ENCODE peak calls at places on chromosomes 13 and 19, in eight cellular contexts. C, J, N, U, H, X, B and K are unnamed samples.

GRCh38 chr13:97256343-97256783 is 34.2 kb downstream of the MBNL2 start:
- DNase-seq in C (no peak), J (no peak), N (no peak), U (no peak), H (no peak), X (peak; percentile 83), B (no peak), K (no peak)

GRCh38 chr13:53683608-53684007 is 655.0 kb downstream of the OLFM4 start:
- DNase-seq in C (no peak), J (no peak), N (no peak), U (no peak), H (no peak), X (no peak), B (no peak), K (no peak)

GRCh38 chr19:18373892-18374629 is 11.9 kb upstream of the GDF15 start:
- DNase-seq in C (peak; percentile 37), J (peak; percentile 94), N (peak; percentile 52), U (peak; percentile 95), H (no peak), X (peak; percentile 90), B (peak; percentile 92), K (peak; percentile 97)

GRCh38 chr13:80473695-80474094 is 132.8 kb upstream of the SPRY2 start:
- DNase-seq in C (no peak), J (no peak), N (no peak), U (no peak), H (no peak), X (peak; percentile 69), B (no peak), K (no peak)

GRCh38 chr19:58218899-58219298 is 9.8 kb upstream of the ZNF544 start:
- DNase-seq in C (no peak), J (no peak), N (peak; percentile 26), U (no peak), H (no peak), X (no peak), B (no peak), K (no peak)

GRCh38 chr13:112588490-112589297 is 741 bp upstream of the TUBGCP3 start:
- DNase-seq in C (no peak), J (no peak), N (no peak), U (no peak), H (no peak), X (no peak), B (no peak), K (no peak)

GRCh38 chr19:4913996-4914735 is 4.9 kb downstream of the UHRF1 start:
- DNase-seq in C (no peak), J (no peak), N (no peak), U (no peak), H (no peak), X (no peak), B (no peak), K (no peak)

GRCh38 chr13:57128909-57129308 is 11.8 kb upstream of the PRR20A start:
- DNase-seq in C (no peak), J (no peak), N (peak; percentile 17), U (no peak), H (no peak), X (no peak), B (no peak), K (no peak)

GRCh38 chr19:13920524-13920923 is 14.5 kb downstream of the CC2D1A start:
- DNase-seq in C (no peak), J (no peak), N (no peak), U (no peak), H (no peak), X (no peak), B (no peak), K (no peak)

GRCh38 chr19:18291590-18292459 is 10.4 kb upstream of the JUND start:
- DNase-seq in C (no peak), J (peak; percentile 92), N (peak; percentile 77), U (peak; percentile 96), H (peak; percentile 63), X (peak; percentile 41), B (peak; percentile 81), K (peak; percentile 94)

GRCh38 chr19:45103625-45104319 is 10.8 kb downstream of the PPP1R37 start:
- DNase-seq in C (no peak), J (no peak), N (peak; percentile 94), U (no peak), H (no peak), X (no peak), B (no peak), K (no peak)

DNA sequence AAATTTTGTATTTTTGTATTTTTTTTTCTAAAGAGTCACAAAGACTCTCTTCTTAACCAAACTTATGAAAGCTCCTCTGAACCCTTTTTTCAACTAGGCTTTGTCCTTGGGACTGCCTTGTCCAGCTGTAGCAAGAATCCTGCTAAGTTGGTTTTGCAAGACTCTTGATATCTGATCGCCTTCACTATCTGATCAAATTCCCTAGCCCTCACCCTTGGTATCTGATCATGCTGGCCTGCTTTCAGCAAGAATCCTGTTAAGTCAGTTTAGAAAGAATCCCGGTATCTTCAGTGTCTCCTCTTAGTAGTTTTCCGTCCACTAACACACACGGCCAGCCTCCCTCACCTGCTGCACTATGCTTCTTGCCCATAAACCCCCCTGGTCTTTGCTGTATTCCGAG is 1.9 kb upstream of the SIGLEC5 start:
- DNase-seq in C (no peak), J (no peak), N (no peak), U (no peak), H (no peak), X (no peak), B (no peak), K (no peak)
- H3K9me3 ChIP-seq in C (no peaks in the 10 kb centered on the region), J (no peaks in the 10 kb centered on the region), N (no peaks in the 10 kb centered on the region), U (no peaks in the 10 kb centered on the region), H (no peaks in the 10 kb centered on the region), X (peaks cover 3% of the 10 kb centered on the region), B (no peaks in the 10 kb centered on the region), K (no peaks in the 10 kb centered on the region)

GRCh38 chr19:23908165-23908564 is 6.5 kb upstream of the ZNF726 start:
- DNase-seq in C (no peak), J (no peak), N (no peak), U (no peak), H (no peak), X (no peak), B (no peak), K (no peak)
- H3K9me3 ChIP-seq in C (no peaks in the 10 kb centered on the region), J (peaks cover 20% of the 10 kb centered on the region), N (peaks cover 13% of the 10 kb centered on the region), U (peaks cover 4% of the 10 kb centered on the region), H (no peaks in the 10 kb centered on the region), X (peaks cover 10% of the 10 kb centered on the region), B (peaks cover 14% of the 10 kb centered on the region), K (peaks cover 46% of the 10 kb centered on the region)

DNA sequence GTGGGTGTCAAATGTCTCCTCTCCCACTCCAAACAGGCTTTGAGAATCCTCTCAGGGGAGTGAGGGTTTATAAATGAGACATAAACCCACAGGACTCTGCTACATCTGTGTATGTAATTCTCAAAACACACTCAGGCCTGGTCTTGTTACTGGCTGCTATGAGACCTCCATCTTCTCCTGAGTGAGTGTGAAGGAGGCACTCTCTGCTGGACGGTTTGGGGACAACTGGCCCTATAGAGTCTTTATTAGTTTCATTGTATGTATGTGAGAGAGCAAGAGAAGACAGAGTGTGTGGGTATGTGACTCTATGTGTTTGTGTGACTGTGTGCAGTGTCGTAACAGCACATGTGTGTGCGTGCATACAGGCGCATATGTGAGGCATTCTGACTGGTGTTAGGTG is 9.6 kb upstream of the CYP4F12 start:
- DNase-seq in C (no peak), J (no peak), N (no peak), U (no peak), H (no peak), X (no peak), B (no peak), K (no peak)
- H3K9me3 ChIP-seq in C (no peaks in the 10 kb centered on the region), J (no peaks in the 10 kb centered on the region), N (peaks cover 8% of the 10 kb centered on the region), U (peaks cover 2% of the 10 kb centered on the region), H (no peaks in the 10 kb centered on the region), X (no peaks in the 10 kb centered on the region), B (no peaks in the 10 kb centered on the region), K (no peaks in the 10 kb centered on the region)

GRCh38 chr13:94641432-94641941 is 39.8 kb downstream of the GPR180 start:
- DNase-seq in C (no peak), J (no peak), N (no peak), U (no peak), H (no peak), X (peak; percentile 86), B (no peak), K (no peak)
- H3K9me3 ChIP-seq in C (no peaks in the 10 kb centered on the region), J (no peaks in the 10 kb centered on the region), N (no peaks in the 10 kb centered on the region), U (no peaks in the 10 kb centered on the region), H (no peaks in the 10 kb centered on the region), X (no peaks in the 10 kb centered on the region), B (no peaks in the 10 kb centered on the region), K (no peaks in the 10 kb centered on the region)

GRCh38 chr13:31851201-31851600 is 111.9 kb downstream of the RXFP2 start:
- DNase-seq in C (no peak), J (no peak), N (no peak), U (no peak), H (no peak), X (no peak), B (no peak), K (no peak)
- H3K9me3 ChIP-seq in C (no peaks in the 10 kb centered on the region), J (no peaks in the 10 kb centered on the region), N (no peaks in the 10 kb centered on the region), U (no peaks in the 10 kb centered on the region), H (no peaks in the 10 kb centered on the region), X (no peaks in the 10 kb centered on the region), B (no peaks in the 10 kb centered on the region), K (no peaks in the 10 kb centered on the region)

DNA sequence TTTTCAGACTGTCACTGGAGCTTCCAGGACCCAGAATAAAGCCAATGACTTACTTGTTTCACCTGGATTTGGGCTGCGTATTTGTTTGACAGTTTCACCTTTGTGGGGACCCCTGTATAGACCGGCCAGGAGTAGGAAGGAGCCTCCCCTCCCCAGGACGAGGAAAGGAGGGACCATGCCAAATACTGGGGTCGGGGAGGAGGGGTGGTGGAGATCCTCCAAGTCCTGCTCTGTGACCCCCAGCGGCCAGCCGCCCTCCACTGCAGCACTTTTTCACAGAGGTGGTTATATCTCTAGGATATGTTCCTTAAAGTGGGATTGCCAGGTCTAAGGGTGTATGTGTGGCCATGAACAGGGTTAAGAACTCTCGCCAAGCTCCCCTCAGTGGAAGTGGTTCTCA is 25.7 kb upstream of the ZNF492 start:
- DNase-seq in C (no peak), J (peak; percentile 38), N (no peak), U (no peak), H (no peak), X (no peak), B (no peak), K (no peak)
- H3K9me3 ChIP-seq in C (no peaks in the 10 kb centered on the region), J (no peaks in the 10 kb centered on the region), N (peaks cover 15% of the 10 kb centered on the region), U (no peaks in the 10 kb centered on the region), H (no peaks in the 10 kb centered on the region), X (peaks cover 69% of the 10 kb centered on the region), B (no peaks in the 10 kb centered on the region), K (peaks cover 71% of the 10 kb centered on the region)

DNA sequence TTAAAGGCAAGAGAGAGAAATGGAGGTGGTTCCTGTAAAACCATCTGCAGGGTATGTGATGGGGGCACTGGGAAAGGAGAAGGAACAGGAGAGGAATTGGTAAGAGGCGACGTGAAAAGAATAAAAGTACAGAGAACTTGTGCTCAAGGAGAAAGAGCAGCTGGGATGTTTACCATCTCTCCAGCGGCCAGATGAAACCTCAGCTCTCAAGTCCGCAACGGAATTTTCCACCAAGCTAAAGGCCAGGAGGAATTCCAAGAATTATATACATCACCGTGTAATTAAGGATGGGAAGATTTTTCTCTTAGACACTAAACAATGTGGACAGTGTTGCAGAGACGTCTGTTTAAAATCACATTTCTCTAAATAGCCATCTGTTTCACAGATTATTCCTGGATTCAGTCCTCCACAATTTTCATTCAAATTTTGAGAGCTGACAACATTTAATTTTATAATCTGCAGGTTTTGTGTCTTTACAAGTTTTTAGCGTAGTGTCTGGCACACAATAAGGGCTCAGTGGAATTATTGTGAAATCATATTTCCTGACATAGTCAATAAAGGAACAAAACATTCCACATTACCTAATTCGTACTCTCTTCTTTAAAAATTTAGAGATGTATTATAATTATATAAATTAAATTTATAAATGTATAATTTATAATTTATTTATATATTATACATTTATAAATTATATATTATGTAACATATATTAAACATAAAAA is 23.0 kb upstream of the USP29 start:
- DNase-seq in C (no peak), J (no peak), N (no peak), U (no peak), H (no peak), X (no peak), B (no peak), K (no peak)
- H3K9me3 ChIP-seq in C (no peaks in the 10 kb centered on the region), J (no peaks in the 10 kb centered on the region), N (peaks cover 7% of the 10 kb centered on the region), U (no peaks in the 10 kb centered on the region), H (no peaks in the 10 kb centered on the region), X (peaks cover 5% of the 10 kb centered on the region), B (no peaks in the 10 kb centered on the region), K (no peaks in the 10 kb centered on the region)